ENCODE peak calls at places on chromosomes 2 and 18, in four cellular contexts. One of them, this sample, is unnamed.

GRCh38 chr2:240894006-240894405 is 1.9 kb downstream of the MAB21L4 start:
- DNase-seq in midbrain: no peak
- DNase-seq in fibroblast of pulmonary artery: no peak
- DNase-seq in effector memory CD4-positive, alpha-beta T cell: no peak
- DNase-seq in this sample: no peak

GRCh38 chr2:11539317-11540147 is 5.7 kb downstream of the GREB1 start:
- DNase-seq in midbrain: no peak
- DNase-seq in fibroblast of pulmonary artery: no peak
- DNase-seq in effector memory CD4-positive, alpha-beta T cell: no peak
- DNase-seq in this sample: no peak

GRCh38 chr2:79447462-79447861 is 65.4 kb upstream of the CTNNA2 start:
- DNase-seq in midbrain: no peak
- DNase-seq in fibroblast of pulmonary artery: no peak
- DNase-seq in effector memory CD4-positive, alpha-beta T cell: no peak
- DNase-seq in this sample: no peak

GRCh38 chr2:190636362-190636761 is 12.5 kb upstream of the NAB1 start:
- DNase-seq in midbrain: no peak
- DNase-seq in fibroblast of pulmonary artery: peak
- DNase-seq in effector memory CD4-positive, alpha-beta T cell: no peak
- DNase-seq in this sample: peak

GRCh38 chr18:3610188-3610708 is 160.3 kb downstream of the TGIF1 start:
- DNase-seq in midbrain: no peak
- DNase-seq in fibroblast of pulmonary artery: no peak
- DNase-seq in effector memory CD4-positive, alpha-beta T cell: no peak
- DNase-seq in this sample: no peak

GRCh38 chr18:55522011-55522410 is 66.0 kb downstream of the TCF4 start:
- DNase-seq in midbrain: peak
- DNase-seq in fibroblast of pulmonary artery: no peak
- DNase-seq in effector memory CD4-positive, alpha-beta T cell: no peak
- DNase-seq in this sample: no peak

GRCh38 chr18:23129355-23130002 is 5.8 kb upstream of the CABLES1 start:
- DNase-seq in midbrain: no peak
- DNase-seq in fibroblast of pulmonary artery: no peak
- DNase-seq in effector memory CD4-positive, alpha-beta T cell: no peak
- DNase-seq in this sample: no peak

GRCh38 chr2:205743982-205744644 is 61.8 kb downstream of the NRP2 start:
- DNase-seq in midbrain: no peak
- DNase-seq in fibroblast of pulmonary artery: peak
- DNase-seq in effector memory CD4-positive, alpha-beta T cell: no peak
- DNase-seq in this sample: no peak

GRCh38 chr2:166344286-166345113 is 31.2 kb downstream of the SCN9A start:
- DNase-seq in midbrain: no peak
- DNase-seq in fibroblast of pulmonary artery: peak
- DNase-seq in effector memory CD4-positive, alpha-beta T cell: no peak
- DNase-seq in this sample: peak

GRCh38 chr2:227805578-227805977 is 8.1 kb upstream of the CCL20 start:
- DNase-seq in midbrain: peak
- DNase-seq in fibroblast of pulmonary artery: no peak
- DNase-seq in effector memory CD4-positive, alpha-beta T cell: peak
- DNase-seq in this sample: no peak

GRCh38 chr18:991441-991840 is 86.8 kb downstream of the ADCYAP1 start:
- DNase-seq in midbrain: no peak
- DNase-seq in fibroblast of pulmonary artery: no peak
- DNase-seq in effector memory CD4-positive, alpha-beta T cell: no peak
- DNase-seq in this sample: no peak